ENCODE peak calls at places on chromosomes 13 and 19, in eight cellular contexts. S, Q, H, M, J, N, A and V are unnamed samples.

GRCh38 chr19:29630661-29631060 is 24.6 kb downstream of the POP4 start:
- DNase-seq in S (no peak), Q (no peak), H (no peak), M (no peak), J (peak; percentile 17), N (no peak), A (no peak), V (peak; percentile 8)

GRCh38 chr13:27775943-27776342 is 16.3 kb upstream of the GSX1 start:
- DNase-seq in S (no peak), Q (peak; percentile 59), H (no peak), M (no peak), J (no peak), N (no peak), A (no peak), V (peak; percentile 33)

GRCh38 chr19:50858896-50859295 is 4.2 kb downstream of the KLK3 start:
- DNase-seq in S (no peak), Q (peak; percentile 80), H (no peak), M (no peak), J (no peak), N (no peak), A (no peak), V (peak; percentile 89)

GRCh38 chr13:25059943-25060342 is 36.0 kb upstream of the PABPC3 start:
- DNase-seq in S (no peak), Q (no peak), H (no peak), M (no peak), J (no peak), N (no peak), A (no peak), V (no peak)

GRCh38 chr19:13762635-13763235 is 1.6 kb upstream of the MRI1 start:
- DNase-seq in S (no peak), Q (no peak), H (no peak), M (no peak), J (no peak), N (no peak), A (no peak), V (peak; percentile 65)

GRCh38 chr13:55937180-55937579 is 1203.5 kb upstream of the PRR20A start:
- DNase-seq in S (no peak), Q (no peak), H (no peak), M (no peak), J (no peak), N (no peak), A (peak; percentile 2), V (peak; percentile 1)

GRCh38 chr19:16830679-16831078 is 1.5 kb downstream of the SIN3B start:
- DNase-seq in S (peak; percentile 79), Q (no peak), H (no peak), M (no peak), J (peak; percentile 4), N (no peak), A (peak; percentile 26), V (no peak)

GRCh38 chr13:101655435-101655834 is 203.0 kb downstream of the ITGBL1 start:
- DNase-seq in S (peak; percentile 25), Q (no peak), H (no peak), M (no peak), J (no peak), N (no peak), A (no peak), V (no peak)

GRCh38 chr13:79533781-79534400 is 52.9 kb downstream of the NDFIP2 start:
- DNase-seq in S (peak; percentile 58), Q (no peak), H (no peak), M (no peak), J (peak; percentile 11), N (no peak), A (no peak), V (no peak)

GRCh38 chr19:15113245-15114152 is 6.3 kb downstream of the SYDE1 start:
- DNase-seq in S (no peak), Q (peak; percentile 78), H (no peak), M (no peak), J (no peak), N (no peak), A (no peak), V (peak; percentile 90)

GRCh38 chr19:3411636-3412035 is 45.3 kb downstream of the NFIC start:
- DNase-seq in S (no peak), Q (no peak), H (no peak), M (no peak), J (no peak), N (no peak), A (no peak), V (peak; percentile 26)

GRCh38 chr19:29499261-29499920 is 26.4 kb upstream of the VSTM2B start:
- DNase-seq in S (no peak), Q (no peak), H (no peak), M (no peak), J (no peak), N (no peak), A (no peak), V (peak; percentile 39)

GRCh38 chr13:59176775-59177174 is 987.0 kb downstream of the DIAPH3 start:
- DNase-seq in S (no peak), Q (peak; percentile 49), H (no peak), M (no peak), J (no peak), N (no peak), A (no peak), V (peak; percentile 22)

GRCh38 chr19:37963190-37963947 is 56.4 kb downstream of the SIPA1L3 start:
- DNase-seq in S (peak; percentile 93), Q (no peak), H (no peak), M (no peak), J (peak; percentile 33), N (no peak), A (peak; percentile 43), V (no peak)

GRCh38 chr19:50859849-50860248 is 5.1 kb downstream of the KLK3 start:
- DNase-seq in S (no peak), Q (no peak), H (no peak), M (no peak), J (no peak), N (no peak), A (no peak), V (no peak)

GRCh38 chr13:88014527-88014926 is 343.4 kb downstream of the SLITRK5 start:
- DNase-seq in S (no peak), Q (no peak), H (no peak), M (no peak), J (no peak), N (no peak), A (no peak), V (no peak)

GRCh38 chr13:45162821-45163220 is 38.0 kb downstream of the KCTD4 start:
- DNase-seq in S (peak; percentile 93), Q (no peak), H (no peak), M (no peak), J (peak; percentile 75), N (no peak), A (peak; percentile 85), V (no peak)

GRCh38 chr19:38912600-38913514 is 871 bp upstream of the CCER2 start:
- DNase-seq in S (no peak), Q (no peak), H (no peak), M (no peak), J (no peak), N (no peak), A (no peak), V (peak; percentile 39)

GRCh38 chr19:23241433-23241832 is 8.8 kb downstream of the ZNF724 start:
- DNase-seq in S (no peak), Q (no peak), H (no peak), M (no peak), J (no peak), N (no peak), A (no peak), V (no peak)
- H3K36me3 ChIP-seq in S (no peaks in the 10 kb centered on the region), Q (peaks cover 95% of the 10 kb centered on the region), H (no peaks in the 10 kb centered on the region), M (peaks cover 16% of the 10 kb centered on the region), J (peaks cover 27% of the 10 kb centered on the region), N (no peaks in the 10 kb centered on the region), A (peaks cover 31% of the 10 kb centered on the region), V (peaks cover 10% of the 10 kb centered on the region)

DNA sequence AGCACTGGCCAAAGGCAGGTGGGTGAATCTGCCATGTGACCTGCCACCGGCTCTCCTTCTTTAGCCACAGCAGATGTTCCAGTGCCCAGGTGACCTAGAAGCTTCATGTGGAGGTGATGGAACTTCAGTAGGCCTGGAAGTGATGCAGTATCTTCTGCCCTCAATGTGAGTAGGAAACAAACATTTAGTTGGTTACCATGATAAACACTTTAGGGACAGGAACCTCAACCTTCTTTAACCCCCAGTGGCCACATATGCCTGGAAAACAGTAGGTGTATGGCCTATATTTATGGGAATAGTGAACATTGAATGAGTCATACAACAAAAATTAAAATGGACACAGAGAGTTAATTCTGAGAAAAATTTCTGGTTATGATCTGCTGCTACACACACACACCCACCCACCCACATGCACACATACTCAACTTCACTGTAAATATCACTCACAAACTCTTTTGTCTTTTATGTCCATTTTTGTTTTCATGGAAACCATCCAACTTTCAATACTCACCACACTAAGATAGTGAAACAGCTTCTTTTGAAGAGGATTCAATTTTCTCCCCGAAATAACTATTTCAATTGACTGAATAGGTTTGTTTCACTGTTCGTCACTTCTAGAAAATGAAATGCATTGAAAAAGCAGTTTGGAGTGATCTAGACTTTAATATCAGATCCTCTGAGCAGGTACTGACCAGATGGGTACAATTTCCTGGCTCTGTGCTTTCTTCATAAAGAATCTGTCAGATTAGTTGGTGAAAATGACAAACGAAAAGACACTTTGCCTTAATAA is 97.3 kb downstream of the STARD13 start:
- DNase-seq in S (peak; percentile 68), Q (no peak), H (no peak), M (no peak), J (no peak), N (no peak), A (peak; percentile 61), V (no peak)
- H3K4me3 ChIP-seq in S (no peak overlapping the region), Q (no peak overlapping the region), H (no peak overlapping the region), M (no peak overlapping the region), J (peak overlapping the region; percentile 25), N (no peak overlapping the region), A (peak overlapping the region; percentile 7), V (no peak overlapping the region)

GRCh38 chr19:1256646-1257474 is 8.5 kb downstream of the MIDN start:
- DNase-seq in S (no peak), Q (no peak), H (no peak), M (no peak), J (peak; percentile 0), N (no peak), A (no peak), V (no peak)
- H3K36me3 ChIP-seq in S (peaks cover 42% of the 10 kb centered on the region), Q (peaks cover 57% of the 10 kb centered on the region), H (peaks cover 28% of the 10 kb centered on the region), M (peaks cover 53% of the 10 kb centered on the region), J (peaks cover 48% of the 10 kb centered on the region), N (peaks cover 52% of the 10 kb centered on the region), A (peaks cover 44% of the 10 kb centered on the region), V (peaks cover 19% of the 10 kb centered on the region)

GRCh38 chr19:10667867-10668266 is 13.7 kb downstream of the ILF3 start:
- DNase-seq in S (no peak), Q (no peak), H (no peak), M (no peak), J (no peak), N (no peak), A (no peak), V (peak; percentile 10)

GRCh38 chr19:10662384-10663251 is 8.5 kb downstream of the ILF3 start:
- DNase-seq in S (peak; percentile 81), Q (no peak), H (no peak), M (no peak), J (peak; percentile 14), N (no peak), A (no peak), V (peak; percentile 9)

GRCh38 chr19:10660346-10660745 is 6.2 kb downstream of the ILF3 start:
- DNase-seq in S (no peak), Q (no peak), H (no peak), M (no peak), J (no peak), N (no peak), A (no peak), V (peak; percentile 7)

DNA sequence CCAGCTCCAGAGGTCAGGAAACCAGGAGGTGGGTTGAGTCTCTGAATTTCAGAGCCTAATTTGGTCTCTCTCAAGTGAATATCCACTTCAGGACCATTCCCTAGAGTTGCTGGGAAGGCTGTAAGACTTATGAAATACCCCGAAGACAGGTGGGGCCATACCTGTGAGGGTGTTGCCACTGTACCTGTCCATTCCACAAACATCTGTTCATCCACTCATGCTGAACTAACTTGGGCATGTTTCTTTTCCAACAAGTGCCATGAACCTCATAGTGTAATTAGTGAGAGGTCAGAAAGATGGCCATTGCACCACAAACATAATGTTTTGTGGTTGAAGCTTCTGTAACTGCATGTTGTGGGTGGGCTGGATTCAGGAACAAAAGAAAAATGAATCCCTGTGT is 7.8 kb downstream of the ILF3 start:
- DNase-seq in S (no peak), Q (no peak), H (no peak), M (no peak), J (no peak), N (no peak), A (no peak), V (peak; percentile 19)
- H3K4me3 ChIP-seq in S (no peak overlapping the region), Q (no peak overlapping the region), H (no peak overlapping the region), M (no peak overlapping the region), J (no peak overlapping the region), N (no peak overlapping the region), A (no peak overlapping the region), V (no peak overlapping the region)